ENCODE peak calls at places on chromosome 21, in ten cellular contexts. H is activated T-helper 1 cell treated with anti-CD3 and anti-CD28 coated beads, Interleukin-2, amount 50 U/mL, for 16 hours; R is fibroblast of the conjunctiva; G is caudate nucleus; N is T-helper 1 cell; A is skeletal muscle cell; O is Karpas-422; U is endothelial cell; C is nephron progenitor cell; L is neural crest cell. P is an unnamed sample.
A peak's percentile ranks its signal among the peaks of the same experiment; 100 is the strongest.

GRCh38 chr21:43816611-43817071 is 27.3 kb downstream of the RRP1 start:
- DNase-seq in G (no peak), L (no peak), H (no peak), A (no peak), O (peak; percentile 55), C (no peak), R (no peak), N (no peak), U (no peak), P (no peak)

GRCh38 chr21:17438642-17439041 is 74.2 kb upstream of the CXADR start:
- DNase-seq in O (no peak), N (no peak), G (no peak), C (peak; percentile 33), H (no peak), R (no peak), L (peak; percentile 18), A (no peak), U (no peak), P (no peak)

GRCh38 chr21:31730687-31731111 is 1.2 kb downstream of the SCAF4 start:
- DNase-seq in O (peak; percentile 65), N (no peak), L (no peak), R (no peak), H (no peak), C (peak; percentile 20), U (no peak), G (no peak), A (no peak), P (no peak)

GRCh38 chr21:31162827-31163226 is 124.6 kb upstream of the KRTAP19-8 start:
- DNase-seq in G (no peak), O (no peak), N (no peak), U (no peak), L (no peak), A (peak; percentile 41), R (peak; percentile 16), H (no peak), C (no peak), P (no peak)

GRCh38 chr21:42862774-42863503 is 16.4 kb downstream of the WDR4 start:
- DNase-seq in R (no peak), C (no peak), L (no peak), A (no peak), N (no peak), O (peak; percentile 56), U (no peak), H (no peak), G (no peak), P (no peak)

GRCh38 chr21:38659936-38660332 is 145.8 kb upstream of the ETS2 start:
- DNase-seq in R (no peak), O (no peak), U (no peak), C (no peak), N (no peak), L (no peak), H (no peak), A (no peak), G (no peak), P (no peak)

GRCh38 chr21:38766987-38767722 is 38.6 kb upstream of the ETS2 start:
- DNase-seq in N (peak; percentile 18), R (no peak), G (no peak), C (no peak), O (no peak), H (peak; percentile 29), A (no peak), U (no peak), L (no peak), P (no peak)

GRCh38 chr21:42003051-42003461 is 7.1 kb downstream of the ZBTB21 start:
- DNase-seq in R (no peak), C (no peak), L (no peak), U (no peak), G (no peak), O (no peak), H (no peak), N (no peak), A (peak; percentile 37), P (no peak)

GRCh38 chr21:16554522-16554921 is 824.7 kb downstream of the USP25 start:
- DNase-seq in O (no peak), C (no peak), U (no peak), N (no peak), R (no peak), L (no peak), G (no peak), H (no peak), A (no peak), P (no peak)

GRCh38 chr21:41612674-41613250 is 104.8 kb upstream of the TMPRSS2 start:
- DNase-seq in U (peak; percentile 74), N (no peak), O (peak; percentile 63), C (peak; percentile 86), A (peak; percentile 95), L (peak; percentile 72), G (peak; percentile 54), H (no peak), R (peak; percentile 84), P (no peak)

GRCh38 chr21:37855568-37856391 is 60.5 kb downstream of the KCNJ6 start:
- DNase-seq in G (no peak), U (no peak), L (no peak), R (no peak), N (no peak), C (no peak), O (no peak), H (no peak), A (no peak), P (no peak)